ENCODE peak calls at places on chromosomes 16 and 17, in eight cellular contexts. One of them, this sample, is unnamed.

GRCh38 chr17:296906-297690 is 55.5 kb downstream of the RPH3AL start:
- DNase-seq in breast epithelium: no peak
- DNase-seq in SK-N-MC: no peak
- DNase-seq in upper lobe of left lung: peak
- DNase-seq in SK-N-SH: no peak
- DNase-seq in stomach: no peak
- DNase-seq in suprapubic skin: peak
- DNase-seq in endothelial cell of umbilical vein: no peak
- DNase-seq in this sample: no peak

GRCh38 chr17:53193044-53193443 is 629.7 kb upstream of the KIF2B start:
- DNase-seq in suprapubic skin: no peak
- DNase-seq in breast epithelium: no peak
- DNase-seq in endothelial cell of umbilical vein: no peak
- DNase-seq in upper lobe of left lung: no peak
- DNase-seq in SK-N-MC: no peak
- DNase-seq in stomach: no peak
- DNase-seq in SK-N-SH: no peak
- DNase-seq in this sample: no peak

GRCh38 chr16:80144191-80144590 is 396.6 kb upstream of the DYNLRB2 start:
- DNase-seq in stomach: no peak
- DNase-seq in SK-N-SH: no peak
- DNase-seq in upper lobe of left lung: no peak
- DNase-seq in SK-N-MC: no peak
- DNase-seq in endothelial cell of umbilical vein: no peak
- DNase-seq in breast epithelium: no peak
- DNase-seq in suprapubic skin: no peak
- DNase-seq in this sample: no peak

GRCh38 chr16:69940676-69941075 is 10.5 kb upstream of the CLEC18A start:
- DNase-seq in upper lobe of left lung: no peak
- DNase-seq in suprapubic skin: peak
- DNase-seq in SK-N-MC: no peak
- DNase-seq in SK-N-SH: no peak
- DNase-seq in breast epithelium: no peak
- DNase-seq in endothelial cell of umbilical vein: no peak
- DNase-seq in stomach: no peak
- DNase-seq in this sample: no peak

GRCh38 chr16:69839240-69839688 is 77.1 kb downstream of the WWP2 start:
- DNase-seq in suprapubic skin: no peak
- DNase-seq in SK-N-MC: no peak
- DNase-seq in SK-N-SH: no peak
- DNase-seq in stomach: no peak
- DNase-seq in endothelial cell of umbilical vein: no peak
- DNase-seq in upper lobe of left lung: no peak
- DNase-seq in breast epithelium: no peak
- DNase-seq in this sample: peak

GRCh38 chr16:89801800-89802199 is 14.6 kb downstream of the FANCA start:
- DNase-seq in stomach: no peak
- DNase-seq in suprapubic skin: no peak
- DNase-seq in upper lobe of left lung: no peak
- DNase-seq in SK-N-SH: peak
- DNase-seq in endothelial cell of umbilical vein: peak
- DNase-seq in SK-N-MC: no peak
- DNase-seq in breast epithelium: no peak
- DNase-seq in this sample: no peak

GRCh38 chr16:82181456-82182185 is 11.6 kb upstream of the MPHOSPH6 start:
- DNase-seq in stomach: no peak
- DNase-seq in SK-N-SH: no peak
- DNase-seq in endothelial cell of umbilical vein: no peak
- DNase-seq in SK-N-MC: no peak
- DNase-seq in upper lobe of left lung: no peak
- DNase-seq in breast epithelium: no peak
- DNase-seq in suprapubic skin: no peak
- DNase-seq in this sample: no peak

GRCh38 chr17:71970312-71970711 is 150.5 kb upstream of the SOX9 start:
- DNase-seq in SK-N-SH: no peak
- DNase-seq in endothelial cell of umbilical vein: no peak
- DNase-seq in stomach: no peak
- DNase-seq in suprapubic skin: no peak
- DNase-seq in SK-N-MC: no peak
- DNase-seq in breast epithelium: no peak
- DNase-seq in upper lobe of left lung: no peak
- DNase-seq in this sample: no peak

GRCh38 chr17:20028436-20028835 is 19.3 kb downstream of the SPECC1 start:
- DNase-seq in stomach: no peak
- DNase-seq in SK-N-SH: no peak
- DNase-seq in endothelial cell of umbilical vein: no peak
- DNase-seq in SK-N-MC: no peak
- DNase-seq in suprapubic skin: no peak
- DNase-seq in upper lobe of left lung: no peak
- DNase-seq in breast epithelium: no peak
- DNase-seq in this sample: no peak

GRCh38 chr16:3954411-3954921 is 74.0 kb upstream of the CREBBP start:
- DNase-seq in endothelial cell of umbilical vein: no peak
- DNase-seq in stomach: no peak
- DNase-seq in SK-N-MC: no peak
- DNase-seq in SK-N-SH: no peak
- DNase-seq in suprapubic skin: no peak
- DNase-seq in breast epithelium: no peak
- DNase-seq in upper lobe of left lung: no peak
- DNase-seq in this sample: no peak

GRCh38 chr16:19898166-19898565 is 13.5 kb upstream of the GPRC5B start:
- DNase-seq in upper lobe of left lung: no peak
- DNase-seq in stomach: no peak
- DNase-seq in suprapubic skin: no peak
- DNase-seq in SK-N-SH: no peak
- DNase-seq in endothelial cell of umbilical vein: no peak
- DNase-seq in breast epithelium: no peak
- DNase-seq in SK-N-MC: no peak
- DNase-seq in this sample: no peak

GRCh38 chr17:30521766-30522165 is 44.6 kb downstream of the GOSR1 start:
- DNase-seq in SK-N-MC: no peak
- DNase-seq in SK-N-SH: no peak
- DNase-seq in endothelial cell of umbilical vein: no peak
- DNase-seq in upper lobe of left lung: no peak
- DNase-seq in stomach: no peak
- DNase-seq in breast epithelium: no peak
- DNase-seq in suprapubic skin: no peak
- DNase-seq in this sample: no peak

GRCh38 chr17:28878981-28879380 is 18.6 kb downstream of the FLOT2 start:
- DNase-seq in SK-N-MC: no peak
- DNase-seq in endothelial cell of umbilical vein: peak
- DNase-seq in stomach: peak
- DNase-seq in suprapubic skin: no peak
- DNase-seq in SK-N-SH: peak
- DNase-seq in breast epithelium: no peak
- DNase-seq in upper lobe of left lung: no peak
- DNase-seq in this sample: no peak

GRCh38 chr16:87421369-87421912 is 29.3 kb downstream of the MAP1LC3B start:
- DNase-seq in upper lobe of left lung: no peak
- DNase-seq in SK-N-SH: peak
- DNase-seq in breast epithelium: no peak
- DNase-seq in endothelial cell of umbilical vein: no peak
- DNase-seq in suprapubic skin: no peak
- DNase-seq in SK-N-MC: no peak
- DNase-seq in stomach: no peak
- DNase-seq in this sample: no peak

GRCh38 chr16:84973226-84973625 is 38.1 kb downstream of the ZDHHC7 start:
- DNase-seq in SK-N-SH: no peak
- DNase-seq in stomach: no peak
- DNase-seq in endothelial cell of umbilical vein: no peak
- DNase-seq in upper lobe of left lung: no peak
- DNase-seq in suprapubic skin: no peak
- DNase-seq in SK-N-MC: no peak
- DNase-seq in breast epithelium: no peak
- DNase-seq in this sample: no peak

GRCh38 chr17:47946929-47947397 is 5.6 kb downstream of the PNPO start:
- DNase-seq in breast epithelium: peak
- DNase-seq in SK-N-MC: no peak
- DNase-seq in endothelial cell of umbilical vein: peak
- DNase-seq in suprapubic skin: peak
- DNase-seq in stomach: peak
- DNase-seq in upper lobe of left lung: peak
- DNase-seq in SK-N-SH: peak
- DNase-seq in this sample: peak

GRCh38 chr16:72400257-72401078 is 228.5 kb upstream of the PMFBP1 start:
- DNase-seq in upper lobe of left lung: peak
- DNase-seq in SK-N-MC: peak
- DNase-seq in breast epithelium: no peak
- DNase-seq in stomach: no peak
- DNase-seq in suprapubic skin: no peak
- DNase-seq in endothelial cell of umbilical vein: peak
- DNase-seq in SK-N-SH: peak
- DNase-seq in this sample: peak

DNA sequence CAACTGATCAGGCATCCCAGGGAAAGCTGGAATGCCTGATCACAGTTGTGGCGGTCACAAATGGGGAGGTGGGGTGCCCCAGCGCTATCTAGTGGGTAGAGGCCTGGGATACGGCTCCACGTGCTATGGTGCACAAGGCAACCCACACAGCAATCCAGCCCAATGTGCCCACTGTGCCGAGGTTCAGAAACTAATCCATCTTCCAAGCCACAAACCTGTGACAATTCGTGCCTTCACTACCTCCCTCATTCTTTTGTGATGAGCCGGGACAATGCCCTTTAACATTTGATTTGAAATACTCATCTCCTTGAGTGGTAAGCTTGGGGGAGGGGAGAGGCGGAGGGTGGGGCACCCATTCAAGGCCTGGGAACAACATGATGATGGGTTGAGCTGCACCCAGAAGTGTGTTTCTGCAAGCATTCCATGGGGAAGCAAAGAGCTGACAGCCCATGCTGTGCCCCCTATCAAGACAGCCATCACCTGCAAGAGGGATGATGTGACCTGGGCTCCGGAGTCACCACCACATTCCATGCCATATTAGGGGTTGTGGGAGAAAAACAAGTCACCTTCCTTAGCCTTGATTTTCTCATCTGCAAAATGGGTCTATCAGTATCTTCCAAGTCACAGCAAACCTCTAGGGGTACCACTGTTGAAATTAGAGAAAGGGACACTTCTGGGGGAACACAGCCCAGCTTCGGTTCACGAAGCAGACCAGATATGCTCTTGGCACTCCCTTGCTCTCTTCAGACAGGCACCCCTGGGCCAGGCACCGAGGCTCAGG is 3.7 kb downstream of the ELOB start:
- DNase-seq in breast epithelium: no peak
- DNase-seq in stomach: no peak
- DNase-seq in endothelial cell of umbilical vein: no peak
- DNase-seq in upper lobe of left lung: no peak
- DNase-seq in SK-N-MC: no peak
- DNase-seq in suprapubic skin: no peak
- DNase-seq in SK-N-SH: no peak
- DNase-seq in this sample: no peak
- TF ChIP-seq POLR2AphosphoS5 in breast epithelium: no peak
- TF ChIP-seq POLR2AphosphoS5 in stomach: no peak
- TF ChIP-seq POLR2AphosphoS5 in endothelial cell of umbilical vein: no peak
- TF ChIP-seq POLR2AphosphoS5 in upper lobe of left lung: no peak
- TF ChIP-seq POLR2AphosphoS5 in SK-N-MC: no peak
- TF ChIP-seq POLR2AphosphoS5 in suprapubic skin: no peak
- TF ChIP-seq POLR2AphosphoS5 in SK-N-SH: no peak
- TF ChIP-seq POLR2AphosphoS5 in this sample: no peak

GRCh38 chr16:78506372-78507193 is 407.1 kb downstream of the WWOX start:
- DNase-seq in endothelial cell of umbilical vein: no peak
- DNase-seq in SK-N-SH: no peak
- DNase-seq in stomach: no peak
- DNase-seq in upper lobe of left lung: no peak
- DNase-seq in breast epithelium: no peak
- DNase-seq in suprapubic skin: no peak
- DNase-seq in SK-N-MC: no peak
- DNase-seq in this sample: no peak
- TF ChIP-seq POLR2AphosphoS5 in endothelial cell of umbilical vein: no peak
- TF ChIP-seq POLR2AphosphoS5 in SK-N-SH: no peak
- TF ChIP-seq POLR2AphosphoS5 in stomach: no peak
- TF ChIP-seq POLR2AphosphoS5 in upper lobe of left lung: no peak
- TF ChIP-seq POLR2AphosphoS5 in breast epithelium: no peak
- TF ChIP-seq POLR2AphosphoS5 in suprapubic skin: no peak
- TF ChIP-seq POLR2AphosphoS5 in SK-N-MC: no peak
- TF ChIP-seq POLR2AphosphoS5 in this sample: no peak

DNA sequence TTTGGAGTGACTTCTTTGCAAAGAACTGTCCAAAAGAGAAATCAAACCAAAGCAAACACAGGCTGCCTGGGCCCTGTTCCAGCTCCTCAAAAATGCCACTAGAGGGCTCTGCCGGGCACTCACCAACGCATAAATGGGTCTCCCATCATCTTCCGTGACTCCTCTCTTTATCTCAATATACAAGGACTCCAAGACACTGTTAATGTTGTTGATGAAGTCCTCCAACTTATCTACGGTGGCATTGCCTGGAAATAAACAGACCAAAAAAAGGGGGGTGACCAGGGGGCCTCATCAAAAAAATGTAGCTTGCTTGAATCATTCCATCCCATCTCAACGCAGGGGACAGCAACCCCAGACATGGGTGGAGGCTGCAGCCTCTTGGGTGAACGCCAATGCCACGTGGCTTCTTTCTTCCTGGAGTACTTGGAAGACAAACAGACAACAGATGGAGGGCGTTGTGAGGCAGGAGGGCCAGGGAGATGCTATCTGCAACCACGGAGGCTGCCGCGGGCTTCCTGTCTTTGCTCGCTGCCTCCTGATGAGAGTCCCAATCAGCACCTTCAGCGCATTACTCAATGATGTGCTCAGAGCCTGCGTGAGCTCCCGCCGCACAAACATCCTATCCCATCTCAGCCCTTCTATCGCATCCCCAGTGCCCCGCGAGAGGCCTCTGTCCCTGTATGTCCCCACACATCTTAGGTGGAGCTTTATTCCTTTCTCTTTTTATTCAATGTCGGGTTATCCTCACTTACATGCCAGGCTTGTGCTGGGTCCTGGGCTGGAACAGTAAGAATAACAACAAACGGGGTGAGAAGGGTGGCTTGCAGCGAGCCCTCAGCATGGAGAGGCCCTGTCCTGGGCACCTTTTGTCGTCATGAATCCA is 32.0 kb downstream of the KDM8 start:
- DNase-seq in SK-N-SH: peak
- DNase-seq in endothelial cell of umbilical vein: peak
- DNase-seq in upper lobe of left lung: peak
- DNase-seq in breast epithelium: peak
- DNase-seq in stomach: peak
- DNase-seq in SK-N-MC: peak
- DNase-seq in suprapubic skin: peak
- DNase-seq in this sample: peak
- TF ChIP-seq POLR2AphosphoS5 in SK-N-SH: peak
- TF ChIP-seq POLR2AphosphoS5 in endothelial cell of umbilical vein: peak
- TF ChIP-seq POLR2AphosphoS5 in upper lobe of left lung: peak
- TF ChIP-seq POLR2AphosphoS5 in breast epithelium: peak
- TF ChIP-seq POLR2AphosphoS5 in stomach: peak
- TF ChIP-seq POLR2AphosphoS5 in SK-N-MC: no peak
- TF ChIP-seq POLR2AphosphoS5 in suprapubic skin: no peak
- TF ChIP-seq POLR2AphosphoS5 in this sample: peak

DNA sequence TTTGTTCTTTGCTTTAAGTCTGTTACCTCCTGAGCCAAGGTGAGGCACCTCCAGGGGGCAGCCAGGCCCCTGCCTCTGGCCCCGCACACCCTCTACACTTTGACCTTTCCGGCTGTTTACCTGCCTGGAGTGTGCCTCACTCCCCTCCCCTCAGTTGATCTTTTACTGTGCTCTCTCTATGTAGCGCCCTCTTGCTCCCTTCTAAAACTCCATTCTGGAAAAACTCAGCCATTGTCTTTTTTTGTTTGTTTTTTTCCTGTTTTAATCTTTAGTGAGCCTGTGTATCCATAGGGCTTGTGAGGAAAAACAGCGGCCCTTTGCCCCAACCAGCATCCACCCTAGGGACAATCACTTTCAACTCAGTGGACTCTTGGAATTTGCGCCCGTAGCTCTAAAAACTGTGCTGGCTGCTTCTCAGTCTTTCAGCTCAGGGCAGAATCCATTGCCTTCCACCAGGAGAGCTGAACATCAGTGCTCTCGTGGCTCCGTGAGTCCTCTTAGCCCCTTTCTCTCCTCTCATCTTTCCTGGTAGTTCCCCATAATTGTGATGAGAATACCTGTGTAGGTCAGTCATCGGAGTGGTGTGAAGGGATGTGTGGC is 4.3 kb downstream of the AMDHD2 start:
- DNase-seq in upper lobe of left lung: no peak
- DNase-seq in endothelial cell of umbilical vein: no peak
- DNase-seq in breast epithelium: no peak
- DNase-seq in suprapubic skin: no peak
- DNase-seq in SK-N-MC: no peak
- DNase-seq in stomach: no peak
- DNase-seq in SK-N-SH: no peak
- DNase-seq in this sample: no peak
- TF ChIP-seq POLR2AphosphoS5 in upper lobe of left lung: no peak
- TF ChIP-seq POLR2AphosphoS5 in endothelial cell of umbilical vein: no peak
- TF ChIP-seq POLR2AphosphoS5 in breast epithelium: no peak
- TF ChIP-seq POLR2AphosphoS5 in suprapubic skin: no peak
- TF ChIP-seq POLR2AphosphoS5 in SK-N-MC: no peak
- TF ChIP-seq POLR2AphosphoS5 in stomach: no peak
- TF ChIP-seq POLR2AphosphoS5 in SK-N-SH: no peak
- TF ChIP-seq POLR2AphosphoS5 in this sample: no peak

This sample was measured in transverse colon.